ENCODE peak calls at places on chromosomes 11 and 22, in six cellular contexts. G is endothelial cell of umbilical vein, Y is sigmoid colon, Z is astrocyte of the cerebellum, T is mammary epithelial cell, I is fibroblast of mammary gland. R is an unnamed sample.

GRCh38 chr11:46520971-46521745 is 72.7 kb downstream of the AMBRA1 start:
- DNase-seq in G (peak), Y (no peak), Z (peak), T (peak), I (peak), R (peak)

GRCh38 chr11:69296890-69297224 is 2.9 kb downstream of the MYEOV start:
- DNase-seq in G (no peak), Y (no peak), Z (no peak), T (no peak), I (no peak), R (no peak)

GRCh38 chr11:75873417-75874148 is 58.6 kb downstream of the UVRAG start:
- DNase-seq in G (peak), Y (no peak), Z (no peak), T (no peak), I (no peak), R (no peak)

GRCh38 chr11:134640971-134641968 is 229.2 kb upstream of the B3GAT1 start:
- DNase-seq in G (no peak), Y (no peak), Z (no peak), T (no peak), I (no peak), R (no peak)

GRCh38 chr22:30191049-30191701 is 55.4 kb downstream of the LIF start:
- DNase-seq in G (no peak), Y (no peak), Z (no peak), T (no peak), I (no peak), R (no peak)

GRCh38 chr11:122180435-122180834 is 64.4 kb upstream of the BLID start:
- DNase-seq in G (peak), Y (no peak), Z (no peak), T (peak), I (peak), R (peak)

GRCh38 chr11:14248577-14248976 is 110.4 kb downstream of the RRAS2 start:
- DNase-seq in G (no peak), Y (no peak), Z (no peak), T (no peak), I (no peak), R (no peak)

GRCh38 chr11:130002352-130002845 is at the start of gene PRDM10:
- DNase-seq in G (no peak), Y (peak), Z (peak), T (peak), I (peak), R (peak)

GRCh38 chr11:65180877-65181568 is 705 bp upstream of the CAPN1 start:
- DNase-seq in G (peak), Y (peak), Z (no peak), T (peak), I (peak), R (no peak)

GRCh38 chr11:44133335-44133946 is 38.0 kb downstream of the EXT2 start:
- DNase-seq in G (peak), Y (no peak), Z (peak), T (no peak), I (peak), R (no peak)

GRCh38 chr11:102620858-102621561 is 4.1 kb downstream of the MMP20 start:
- DNase-seq in G (peak), Y (no peak), Z (no peak), T (no peak), I (peak), R (no peak)

GRCh38 chr11:134574947-134575346 is 162.9 kb upstream of the B3GAT1 start:
- DNase-seq in G (no peak), Y (peak), Z (no peak), T (no peak), I (no peak), R (no peak)

GRCh38 chr11:96337541-96338530 is 5.2 kb downstream of the MAML2 start:
- DNase-seq in G (no peak), Y (no peak), Z (no peak), T (no peak), I (peak), R (no peak)

GRCh38 chr11:75166791-75167190 is 15.9 kb downstream of the SLCO2B1 start:
- DNase-seq in G (no peak), Y (no peak), Z (no peak), T (no peak), I (no peak), R (no peak)

GRCh38 chr11:108672113-108672512 is 7.2 kb downstream of the DDX10 start:
- DNase-seq in G (peak), Y (no peak), Z (peak), T (no peak), I (peak), R (no peak)

DNA sequence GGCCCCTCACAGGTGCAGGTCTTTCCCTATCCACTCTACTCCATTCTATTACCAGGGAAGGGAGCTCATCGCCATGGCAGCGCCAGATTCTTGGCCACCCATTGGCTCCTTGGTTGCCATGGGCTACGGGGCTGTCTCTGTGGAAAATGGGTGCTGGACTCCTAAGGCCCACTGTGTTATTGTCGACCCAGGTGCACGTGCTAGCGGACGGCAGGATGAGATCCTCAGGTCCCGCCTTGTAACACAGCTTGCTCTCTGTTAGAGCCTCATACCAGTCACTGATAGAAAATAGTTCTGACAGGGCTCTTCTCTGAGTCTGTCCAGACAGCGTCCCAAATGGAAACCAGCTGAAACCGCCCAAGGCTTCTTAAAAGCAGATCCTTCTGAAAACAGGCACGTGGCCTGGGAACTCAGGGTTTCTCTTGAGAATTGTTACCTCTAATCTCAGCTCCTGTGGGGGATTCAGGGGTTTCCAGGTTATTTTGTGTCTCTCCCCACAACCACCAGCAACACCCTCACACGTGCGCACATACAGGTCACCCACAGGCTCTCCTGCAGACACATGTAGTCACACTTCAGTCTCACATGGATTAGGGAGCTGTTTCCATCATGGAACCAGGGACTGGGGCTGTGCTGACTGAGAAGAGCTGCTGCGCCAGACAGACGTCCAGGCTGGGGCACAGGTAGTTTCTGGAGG is 1.5 kb downstream of the TUB start:
- DNase-seq in G (no peak), Y (no peak), Z (no peak), T (no peak), I (peak), R (no peak)
- H3K4me3 ChIP-seq in G (no peak), Y (no peak), Z (no peak), T (no peak), I (no peak), R (peak)

GRCh38 chr11:27688076-27688475 is 12.2 kb downstream of the BDNF start:
- DNase-seq in G (no peak), Y (no peak), Z (no peak), T (no peak), I (no peak), R (no peak)
- H3K4me3 ChIP-seq in G (no peak), Y (no peak), Z (no peak), T (no peak), I (no peak), R (no peak)

GRCh38 chr11:126992065-126992803 is 8.3 kb downstream of the KIRREL3 start:
- DNase-seq in G (no peak), Y (no peak), Z (peak), T (peak), I (peak), R (peak)
- H3K4me3 ChIP-seq in G (no peak), Y (no peak), Z (no peak), T (no peak), I (no peak), R (peak)

GRCh38 chr22:39173787-39174497 is 21.5 kb upstream of the CBX7 start:
- DNase-seq in G (no peak), Y (no peak), Z (no peak), T (no peak), I (no peak), R (no peak)
- H3K4me3 ChIP-seq in G (no peak), Y (no peak), Z (no peak), T (no peak), I (no peak), R (no peak)

DNA sequence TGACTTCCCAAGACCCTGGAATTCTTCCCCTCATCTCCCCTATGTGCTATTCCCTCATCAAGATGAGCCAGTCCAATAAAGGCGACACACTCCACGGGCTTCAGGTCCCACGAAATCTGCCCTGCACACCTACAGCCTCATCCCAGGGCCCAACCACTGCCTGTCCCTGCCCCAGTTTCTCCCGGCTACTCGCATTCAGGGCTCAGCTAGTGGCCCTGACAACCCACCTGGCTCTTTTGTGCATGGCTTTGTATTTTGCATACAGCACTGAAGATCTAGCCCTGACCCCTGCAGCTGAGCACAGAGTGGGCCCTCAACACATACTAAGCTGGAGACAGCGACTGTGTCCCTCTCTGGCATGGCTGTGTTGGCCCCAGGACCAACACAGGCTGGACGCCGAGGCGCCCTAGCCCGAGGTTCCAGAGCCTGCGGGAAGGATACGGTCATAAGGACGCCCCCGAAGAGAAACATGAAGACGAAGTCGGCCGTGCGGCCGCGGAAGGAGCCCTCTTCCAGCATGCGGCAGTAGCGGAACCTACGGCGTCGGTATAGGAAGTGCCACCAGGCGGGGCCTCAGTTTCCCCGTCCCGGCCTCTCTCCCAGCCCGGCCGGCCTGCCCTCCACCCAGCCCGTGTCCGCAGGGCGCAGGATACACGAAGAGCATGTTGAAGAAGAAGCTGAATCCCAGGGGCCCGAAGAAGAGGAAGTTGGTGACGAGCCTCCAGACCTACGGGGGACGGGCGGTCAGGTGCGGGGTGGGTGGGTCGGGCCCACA is 708 bp downstream of the DERL3 start:
- DNase-seq in G (no peak), Y (no peak), Z (no peak), T (no peak), I (no peak), R (no peak)
- H3K4me3 ChIP-seq in G (no peak), Y (no peak), Z (peak), T (no peak), I (no peak), R (no peak)

DNA sequence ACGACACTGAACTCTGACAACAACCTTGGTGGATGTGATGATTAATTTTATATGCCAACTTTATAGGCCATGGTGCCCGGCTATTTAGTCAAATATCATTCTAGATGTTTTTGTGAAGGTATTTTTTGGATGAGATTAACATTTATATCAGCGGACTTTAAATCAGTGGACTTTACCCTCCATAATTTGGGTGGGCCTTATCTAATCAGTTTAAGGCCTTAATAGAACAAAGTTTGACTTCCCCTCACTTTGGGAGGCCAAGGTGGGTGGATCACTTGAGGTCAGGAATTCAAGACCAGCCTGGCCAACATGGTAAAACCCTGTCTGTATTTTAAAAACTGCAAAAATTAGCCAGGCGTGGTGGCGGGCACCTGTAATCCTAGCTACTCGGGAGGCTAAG is 4.0 kb downstream of the PRCP start:
- DNase-seq in G (no peak), Y (no peak), Z (no peak), T (no peak), I (no peak), R (no peak)
- H3K4me3 ChIP-seq in G (no peak), Y (no peak), Z (no peak), T (no peak), I (no peak), R (no peak)

DNA sequence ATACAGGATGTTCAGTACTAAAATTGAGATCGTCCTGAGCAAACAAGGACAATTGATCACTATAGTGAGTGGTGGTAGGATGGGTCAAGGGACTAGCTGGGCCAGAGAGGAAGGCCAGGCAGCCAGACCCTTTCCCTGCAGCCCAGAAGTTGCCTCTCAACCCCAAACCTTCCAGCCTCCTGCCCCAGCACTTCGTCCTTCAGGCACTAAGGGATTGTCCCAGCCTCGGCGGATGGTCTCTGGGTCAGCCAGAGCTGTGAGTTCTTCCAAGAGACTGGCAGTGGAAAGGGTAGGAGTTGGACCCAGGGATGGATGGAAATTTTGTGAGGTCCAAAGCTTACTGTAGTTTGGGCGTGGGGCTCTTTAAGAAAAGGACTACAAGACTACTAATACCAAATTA is 3.6 kb upstream of the LMO1 start:
- DNase-seq in G (no peak), Y (peak), Z (no peak), T (no peak), I (no peak), R (no peak)
- H3K4me3 ChIP-seq in G (no peak), Y (no peak), Z (no peak), T (no peak), I (no peak), R (no peak)

GRCh38 chr11:35122308-35122707 is 16.7 kb upstream of the CD44 start:
- DNase-seq in G (no peak), Y (no peak), Z (no peak), T (no peak), I (no peak), R (no peak)
- H3K4me3 ChIP-seq in G (no peak), Y (no peak), Z (no peak), T (no peak), I (no peak), R (no peak)

R was measured in AG04449.